ENCODE peak calls at places on chromosomes 6 and 20, in six cellular contexts. V, I, P, L, J and X are unnamed samples.

GRCh38 chr6:132316970-132317369 is 84.3 kb downstream of the MOXD1 start:
- DNase-seq in V (no peak), I (no peak), P (no peak), L (no peak), J (no peak), X (no peak)

GRCh38 chr6:30075094-30075986 is at the start of gene RNF39:
- DNase-seq in V (no peak), I (no peak), P (peak), L (no peak), J (no peak), X (no peak)

GRCh38 chr6:89763550-89763949 is 56.0 kb downstream of the MDN1 start:
- DNase-seq in V (no peak), I (no peak), P (peak), L (no peak), J (no peak), X (no peak)

GRCh38 chr6:128784266-128784665 is 98.7 kb upstream of the LAMA2 start:
- DNase-seq in V (no peak), I (no peak), P (no peak), L (no peak), J (no peak), X (no peak)

GRCh38 chr20:32966881-32967781 is 37.1 kb downstream of the SUN5 start:
- DNase-seq in V (no peak), I (no peak), P (no peak), L (peak), J (no peak), X (peak)

GRCh38 chr6:157906537-157907061 is 75.1 kb upstream of the SYNJ2 start:
- DNase-seq in V (no peak), I (no peak), P (no peak), L (no peak), J (no peak), X (no peak)

GRCh38 chr6:64224819-64225218 is 589.2 kb downstream of the PHF3 start:
- DNase-seq in V (no peak), I (no peak), P (no peak), L (no peak), J (no peak), X (no peak)

GRCh38 chr20:37340998-37341397 is 4.9 kb upstream of the SRC start:
- DNase-seq in V (no peak), I (no peak), P (no peak), L (no peak), J (no peak), X (no peak)

GRCh38 chr20:5531318-5532081 is 214.7 kb upstream of the PROKR2 start:
- DNase-seq in V (no peak), I (no peak), P (peak), L (no peak), J (peak), X (no peak)

GRCh38 chr6:39617023-39617422 is 108.2 kb downstream of the KIF6 start:
- DNase-seq in V (no peak), I (no peak), P (no peak), L (no peak), J (no peak), X (no peak)

GRCh38 chr6:143536461-143536865 is 24.9 kb upstream of the FUCA2 start:
- DNase-seq in V (peak), I (no peak), P (peak), L (no peak), J (peak), X (no peak)

GRCh38 chr6:37491161-37491829 is 8.4 kb downstream of the CCDC167 start:
- DNase-seq in V (no peak), I (no peak), P (no peak), L (no peak), J (no peak), X (no peak)

GRCh38 chr6:154773610-154774089 is 40.4 kb downstream of the SCAF8 start:
- DNase-seq in V (no peak), I (no peak), P (no peak), L (no peak), J (no peak), X (no peak)

GRCh38 chr6:35177139-35177538 is 36.0 kb upstream of the TCP11 start:
- DNase-seq in V (peak), I (no peak), P (no peak), L (no peak), J (no peak), X (no peak)

GRCh38 chr6:54874349-54875048 is 27.9 kb downstream of the FAM83B start:
- DNase-seq in V (no peak), I (no peak), P (peak), L (no peak), J (peak), X (no peak)

GRCh38 chr6:13593720-13594119 is 19.3 kb downstream of the SIRT5 start:
- DNase-seq in V (no peak), I (no peak), P (no peak), L (no peak), J (no peak), X (no peak)

GRCh38 chr6:44575644-44576043 is 188.1 kb downstream of the CDC5L start:
- DNase-seq in V (no peak), I (no peak), P (no peak), L (no peak), J (no peak), X (no peak)

GRCh38 chr6:164095056-164095455 is 680.5 kb downstream of the QKI start:
- DNase-seq in V (no peak), I (no peak), P (no peak), L (no peak), J (no peak), X (no peak)

GRCh38 chr6:113980937-113981554 is 10.1 kb upstream of the HDAC2 start:
- DNase-seq in V (peak), I (no peak), P (no peak), L (no peak), J (peak), X (no peak)

GRCh38 chr6:4707011-4707410 is 69.2 kb upstream of the CDYL start:
- DNase-seq in V (no peak), I (no peak), P (peak), L (no peak), J (no peak), X (no peak)

GRCh38 chr20:290081-290831 is at the start of gene C20orf96:
- DNase-seq in V (peak), I (peak), P (peak), L (peak), J (peak), X (peak)

GRCh38 chr20:289693-290080 is 863 bp downstream of the C20orf96 start:
- DNase-seq in V (no peak), I (no peak), P (no peak), L (no peak), J (no peak), X (no peak)

GRCh38 chr20:288956-289692 is 1.4 kb downstream of the C20orf96 start:
- DNase-seq in V (no peak), I (no peak), P (no peak), L (no peak), J (no peak), X (no peak)

DNA sequence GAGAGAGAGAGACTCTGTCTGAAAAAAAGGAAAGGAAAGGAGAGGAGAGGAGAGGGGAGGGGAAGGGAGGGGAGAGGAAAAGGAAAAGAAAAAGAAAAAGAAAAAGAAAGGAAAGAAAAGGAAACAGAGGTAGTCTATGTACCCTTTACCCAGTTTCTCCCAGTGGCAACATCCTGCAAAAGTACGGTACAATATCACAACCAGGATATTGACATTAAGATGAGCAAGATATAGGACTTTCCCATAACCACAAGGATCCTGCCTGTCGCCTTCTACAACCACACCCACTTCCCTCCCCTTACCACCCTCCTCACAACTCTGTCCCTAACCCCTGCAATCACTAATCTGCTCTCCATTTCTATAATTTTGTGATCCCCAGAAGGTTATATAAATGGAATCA is 4.0 kb downstream of the C20orf96 start:
- DNase-seq in V (no peak), I (no peak), P (no peak), L (no peak), J (no peak), X (no peak)
- H3K27ac ChIP-seq in V (no peak), I (no peak), P (no peak), L (no peak), J (no peak), X (no peak)

DNA sequence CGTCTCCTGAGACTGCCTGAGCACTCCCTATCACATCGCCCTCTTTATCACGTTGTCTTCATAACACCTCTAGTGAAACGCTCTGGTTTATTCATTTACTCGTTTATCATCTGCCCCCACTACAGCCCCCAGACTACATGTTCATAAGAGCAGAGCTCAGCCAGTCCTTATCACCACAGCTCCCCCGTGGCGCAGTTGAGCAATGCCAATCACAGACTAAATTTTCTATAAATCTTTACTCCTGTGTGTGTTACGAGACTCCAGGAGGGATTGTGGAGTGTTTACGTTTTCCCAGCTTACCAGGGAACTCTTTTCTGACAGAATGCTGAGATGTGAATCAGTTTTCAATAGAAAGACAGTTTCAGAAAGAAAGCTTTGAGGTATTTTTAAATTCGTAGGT is 316.3 kb downstream of the ADGRB3 start:
- DNase-seq in V (no peak), I (no peak), P (no peak), L (no peak), J (no peak), X (no peak)
- TF ChIP-seq CTCF in V (no peak), I (no peak), P (no peak), L (no peak), J (no peak), X (no peak)

GRCh38 chr6:159943101-159943632 is 25.7 kb upstream of the IGF2R start:
- DNase-seq in V (no peak), I (no peak), P (peak), L (no peak), J (no peak), X (no peak)
- H3K27ac ChIP-seq in V (no peak), I (peak), P (no peak), L (no peak), J (no peak), X (no peak)

DNA sequence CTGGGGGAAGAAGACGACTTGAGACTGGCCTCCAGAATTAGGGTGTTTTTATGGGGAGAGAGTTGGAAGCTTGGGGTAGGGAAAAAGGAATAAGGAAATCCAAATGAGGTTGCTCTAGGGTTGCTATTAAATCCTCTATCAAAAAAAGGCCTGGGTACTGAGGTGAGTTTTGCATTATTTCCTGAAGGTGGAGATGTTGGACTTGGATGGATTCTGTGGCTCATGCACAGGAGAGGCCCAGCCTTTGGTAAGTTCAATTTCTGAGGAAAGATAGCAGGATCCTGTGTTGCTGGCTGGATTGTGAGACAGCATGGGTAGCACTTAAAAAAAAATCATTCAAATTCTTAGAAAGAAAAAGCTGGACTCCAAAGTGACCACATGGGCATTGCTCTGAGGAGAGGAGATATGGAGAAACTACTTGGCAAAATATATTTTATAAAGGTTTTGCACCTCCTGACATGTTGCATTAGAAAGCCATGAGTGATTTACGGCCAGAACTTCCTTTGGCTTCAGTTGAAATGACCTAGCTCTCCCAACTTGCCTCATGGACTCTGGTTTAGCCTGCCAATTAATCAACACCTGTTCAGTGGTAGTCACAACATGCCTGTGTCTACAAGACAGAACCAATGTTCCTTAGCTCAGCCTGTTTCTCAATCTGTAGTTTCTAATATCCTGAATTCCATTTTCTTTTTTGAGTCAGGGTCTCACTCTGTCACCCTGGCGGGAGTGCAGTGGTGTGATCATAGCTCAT is 152.1 kb upstream of the RALGAPA2 start:
- DNase-seq in V (no peak), I (no peak), P (peak), L (no peak), J (peak), X (no peak)
- TF ChIP-seq CTCF in V (peak), I (no peak), P (peak), L (peak), J (peak), X (no peak)

GRCh38 chr6:107704377-107705013 is 119.6 kb downstream of the SCML4 start:
- DNase-seq in V (peak), I (no peak), P (no peak), L (no peak), J (peak), X (no peak)
- H3K27ac ChIP-seq in V (no peak), I (no peak), P (no peak), L (no peak), J (no peak), X (no peak)